ENCODE peak calls at places on chromosomes 7 and 10, in five cellular contexts. T, P, U, C and K are unnamed samples.

GRCh38 chr7:80659120-80660055 is 20.9 kb downstream of the CD36 start:
- DNase-seq in U (peak), C (no peak), P (no peak), T (peak), K (no peak)

GRCh38 chr7:127819975-127820778 is 168.2 kb downstream of the SND1 start:
- DNase-seq in U (peak), C (no peak), T (peak), P (no peak), K (peak)

GRCh38 chr10:639751-640672 is 49.5 kb downstream of the DIP2C start:
- DNase-seq in U (no peak), C (no peak), P (no peak), T (no peak), K (no peak)

GRCh38 chr10:50552771-50553535 is 70.8 kb downstream of the SGMS1 start:
- DNase-seq in U (peak), P (peak), C (no peak), T (peak), K (no peak)

GRCh38 chr7:79454325-79454960 is 976 bp upstream of the MAGI2 start:
- DNase-seq in U (no peak), P (no peak), T (no peak), C (no peak), K (no peak)

GRCh38 chr10:24363070-24363469 is 154.1 kb downstream of the KIAA1217 start:
- DNase-seq in U (peak), C (no peak), T (no peak), P (no peak), K (no peak)

GRCh38 chr7:70640266-70640833 is 491.6 kb upstream of the GALNT17 start:
- DNase-seq in T (no peak), U (no peak), C (no peak), P (no peak), K (no peak)

GRCh38 chr7:32586291-32587221 is 91.3 kb downstream of the AVL9 start:
- DNase-seq in C (no peak), P (no peak), T (no peak), U (peak), K (no peak)

GRCh38 chr10:127854769-127855583 is 37.8 kb downstream of the CLRN3 start:
- DNase-seq in U (no peak), P (no peak), T (no peak), C (no peak), K (no peak)